ENCODE peak calls at places on chromosomes 12 and 14, in six cellular contexts. One of them, this sample, is unnamed.

GRCh38 chr12:100987552-100988277 is 193.1 kb downstream of the ANO4 start:
- DNase-seq in fibroblast of mammary gland: peak; percentile 83
- DNase-seq in lower leg skin: no peak
- DNase-seq in right atrium auricular region: no peak
- DNase-seq in tibial nerve: no peak
- DNase-seq in endothelial cell of umbilical vein: peak; percentile 51
- DNase-seq in this sample: peak; percentile 54

GRCh38 chr14:45089813-45090212 is 5.9 kb downstream of the PRPF39 start:
- DNase-seq in fibroblast of mammary gland: peak; percentile 76
- DNase-seq in lower leg skin: no peak
- DNase-seq in right atrium auricular region: no peak
- DNase-seq in tibial nerve: no peak
- DNase-seq in endothelial cell of umbilical vein: no peak
- DNase-seq in this sample: peak; percentile 40

GRCh38 chr14:80522936-80523335 is 311.6 kb upstream of the DIO2 start:
- DNase-seq in fibroblast of mammary gland: peak; percentile 58
- DNase-seq in lower leg skin: no peak
- DNase-seq in right atrium auricular region: no peak
- DNase-seq in tibial nerve: no peak
- DNase-seq in endothelial cell of umbilical vein: peak; percentile 12
- DNase-seq in this sample: no peak

GRCh38 chr14:90275820-90276219 is 19.5 kb downstream of the PSMC1 start:
- DNase-seq in fibroblast of mammary gland: peak; percentile 80
- DNase-seq in lower leg skin: no peak
- DNase-seq in right atrium auricular region: no peak
- DNase-seq in tibial nerve: no peak
- DNase-seq in endothelial cell of umbilical vein: peak; percentile 26
- DNase-seq in this sample: peak; percentile 89

GRCh38 chr12:80456513-80456912 is 12.5 kb downstream of the PTPRQ start:
- DNase-seq in fibroblast of mammary gland: no peak
- DNase-seq in lower leg skin: no peak
- DNase-seq in right atrium auricular region: no peak
- DNase-seq in tibial nerve: no peak
- DNase-seq in endothelial cell of umbilical vein: no peak
- DNase-seq in this sample: no peak

GRCh38 chr12:10612954-10613333 is 465 bp downstream of the MAGOHB start:
- DNase-seq in fibroblast of mammary gland: no peak
- DNase-seq in lower leg skin: no peak
- DNase-seq in right atrium auricular region: no peak
- DNase-seq in tibial nerve: no peak
- DNase-seq in endothelial cell of umbilical vein: no peak
- DNase-seq in this sample: no peak

GRCh38 chr12:102163383-102163782 is 34.2 kb downstream of the PMCH start:
- DNase-seq in fibroblast of mammary gland: no peak
- DNase-seq in lower leg skin: no peak
- DNase-seq in right atrium auricular region: no peak
- DNase-seq in tibial nerve: no peak
- DNase-seq in endothelial cell of umbilical vein: no peak
- DNase-seq in this sample: no peak

GRCh38 chr12:32108829-32109228 is 2.2 kb downstream of the BICD1 start:
- DNase-seq in fibroblast of mammary gland: no peak
- DNase-seq in lower leg skin: no peak
- DNase-seq in right atrium auricular region: no peak
- DNase-seq in tibial nerve: no peak
- DNase-seq in endothelial cell of umbilical vein: peak; percentile 21
- DNase-seq in this sample: no peak

GRCh38 chr12:81284137-81284536 is 206.3 kb downstream of the ACSS3 start:
- DNase-seq in fibroblast of mammary gland: peak; percentile 11
- DNase-seq in lower leg skin: no peak
- DNase-seq in right atrium auricular region: no peak
- DNase-seq in tibial nerve: no peak
- DNase-seq in endothelial cell of umbilical vein: no peak
- DNase-seq in this sample: peak; percentile 43

DNA sequence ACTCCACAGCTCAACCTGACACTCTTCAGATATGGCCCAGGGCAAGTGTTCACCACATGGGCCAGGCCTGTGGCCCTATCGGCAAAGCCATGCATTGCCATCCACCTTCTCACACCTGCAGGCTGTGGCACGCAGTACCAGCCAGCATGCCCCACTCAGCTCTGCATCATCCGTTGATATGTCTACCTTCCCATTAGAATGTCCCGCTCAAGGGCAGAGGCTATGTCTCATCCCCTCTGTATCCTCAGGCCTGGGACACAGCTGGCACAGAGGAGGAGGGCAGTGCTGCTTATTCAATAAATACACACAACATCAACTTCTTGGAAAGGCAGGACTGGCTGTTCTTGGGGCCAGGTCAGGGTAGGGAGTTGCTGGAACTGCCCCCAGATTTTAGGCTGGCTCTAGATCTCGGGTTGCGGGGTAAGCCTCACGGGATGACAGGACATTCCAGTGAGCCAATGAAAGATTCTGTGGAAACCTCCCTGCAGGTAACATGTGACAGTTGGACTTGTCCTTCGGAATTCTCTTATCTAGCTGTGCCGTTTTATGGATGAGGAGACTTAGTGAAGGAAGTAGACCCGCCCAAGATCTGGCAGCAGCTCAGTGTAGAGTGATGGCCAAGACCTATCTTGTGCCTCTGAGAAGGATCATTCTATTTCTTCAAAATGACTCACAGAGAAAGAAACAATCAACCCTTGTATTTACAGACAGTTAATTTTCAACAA is 25.6 kb downstream of the SYNE3 start:
- DNase-seq in fibroblast of mammary gland: peak; percentile 55
- DNase-seq in lower leg skin: peak; percentile 74
- DNase-seq in right atrium auricular region: no peak
- DNase-seq in tibial nerve: peak; percentile 67
- DNase-seq in endothelial cell of umbilical vein: no peak
- DNase-seq in this sample: no peak
- TF ChIP-seq CTCF in fibroblast of mammary gland: no peak
- TF ChIP-seq CTCF in lower leg skin: no peak
- TF ChIP-seq CTCF in right atrium auricular region: no peak
- TF ChIP-seq CTCF in tibial nerve: no peak
- TF ChIP-seq CTCF in endothelial cell of umbilical vein: no peak
- TF ChIP-seq CTCF in this sample: no peak

GRCh38 chr14:100150932-100151587 is 8.4 kb downstream of the DEGS2 start:
- DNase-seq in fibroblast of mammary gland: no peak
- DNase-seq in lower leg skin: no peak
- DNase-seq in right atrium auricular region: no peak
- DNase-seq in tibial nerve: no peak
- DNase-seq in endothelial cell of umbilical vein: no peak
- DNase-seq in this sample: no peak
- H3K4me3 ChIP-seq in fibroblast of mammary gland: no peak overlapping the region
- H3K4me3 ChIP-seq in lower leg skin: no peak overlapping the region
- H3K4me3 ChIP-seq in right atrium auricular region: no peak overlapping the region
- H3K4me3 ChIP-seq in tibial nerve: no peak overlapping the region
- H3K4me3 ChIP-seq in endothelial cell of umbilical vein: no peak overlapping the region
- H3K4me3 ChIP-seq in this sample: no peak overlapping the region

GRCh38 chr12:130345292-130345691 is 7.6 kb downstream of the PIWIL1 start:
- DNase-seq in fibroblast of mammary gland: no peak
- DNase-seq in lower leg skin: no peak
- DNase-seq in right atrium auricular region: no peak
- DNase-seq in tibial nerve: no peak
- DNase-seq in endothelial cell of umbilical vein: no peak
- DNase-seq in this sample: no peak
- TF ChIP-seq CTCF in fibroblast of mammary gland: no peak
- TF ChIP-seq CTCF in lower leg skin: no peak
- TF ChIP-seq CTCF in right atrium auricular region: no peak
- TF ChIP-seq CTCF in tibial nerve: no peak
- TF ChIP-seq CTCF in endothelial cell of umbilical vein: no peak
- TF ChIP-seq CTCF in this sample: no peak

DNA sequence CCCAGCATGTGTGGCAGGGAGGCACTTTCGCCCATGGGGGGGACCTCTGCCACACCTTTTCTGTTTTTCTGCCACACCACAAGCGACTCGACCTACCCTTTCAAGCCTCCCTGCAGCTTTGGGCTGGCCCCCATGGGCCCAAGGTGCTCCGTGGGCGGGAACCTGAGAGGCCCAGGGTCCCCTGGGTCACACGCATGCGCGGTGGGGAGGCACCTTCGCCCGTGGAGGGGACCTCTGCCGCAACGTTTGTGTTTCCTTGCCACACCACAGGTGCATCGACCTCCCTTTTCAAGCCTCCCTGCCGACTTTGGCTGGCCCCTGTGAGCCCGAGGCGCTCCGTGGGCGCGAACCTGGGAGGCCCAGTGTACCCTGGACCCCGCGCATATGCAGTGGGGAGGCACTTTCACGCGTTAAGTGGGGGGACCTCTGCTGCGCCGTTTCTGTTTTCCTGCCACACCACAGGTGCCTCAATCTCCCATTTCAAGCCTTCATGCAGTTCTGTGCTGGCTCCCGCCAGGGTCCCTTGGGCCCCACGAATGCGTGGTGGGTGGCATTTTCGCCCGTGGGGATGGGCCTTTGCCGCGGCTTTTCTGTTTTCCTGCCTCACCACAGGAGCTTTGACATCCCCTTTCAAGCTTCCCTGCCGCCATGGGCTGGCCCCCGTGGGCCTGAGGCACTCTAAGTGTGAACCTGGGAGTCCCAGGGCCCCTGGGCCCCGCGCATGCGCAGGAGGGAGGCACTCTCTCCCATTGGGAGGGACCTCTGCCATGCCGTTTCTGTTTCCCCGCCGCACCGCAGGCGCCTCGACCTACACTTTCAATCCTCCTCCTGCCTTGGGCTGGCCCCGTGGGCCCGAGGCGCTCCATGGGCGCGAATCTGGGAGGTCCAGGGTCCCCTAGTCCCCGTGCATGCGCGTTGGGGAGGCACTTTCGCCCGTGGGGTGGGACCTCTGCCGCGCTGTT is 332.2 kb downstream of the ALG10 start:
- DNase-seq in fibroblast of mammary gland: no peak
- DNase-seq in lower leg skin: no peak
- DNase-seq in right atrium auricular region: no peak
- DNase-seq in tibial nerve: no peak
- DNase-seq in endothelial cell of umbilical vein: no peak
- DNase-seq in this sample: no peak
- H3K4me3 ChIP-seq in fibroblast of mammary gland: no peak overlapping the region
- H3K4me3 ChIP-seq in lower leg skin: no peak overlapping the region
- H3K4me3 ChIP-seq in right atrium auricular region: no peak overlapping the region
- H3K4me3 ChIP-seq in tibial nerve: no peak overlapping the region
- H3K4me3 ChIP-seq in endothelial cell of umbilical vein: no peak overlapping the region
- H3K4me3 ChIP-seq in this sample: no peak overlapping the region

This sample was measured in astrocyte of the spinal cord.